ENCODE peak calls at places on chromosomes 16 and 17, in five cellular contexts. P is choroid plexus epithelial cell, Y is right lobe of liver, R is left ventricle myocardium inferior, D is Peyer's patch. X is an unnamed sample.

GRCh38 chr16:1537763-1538289 is 4.4 kb downstream of the TMEM204 start:
- DNase-seq in P (no peak), R (peak; percentile 12), Y (no peak), D (no peak), X (no peak)

GRCh38 chr16:88803264-88803987 is at the start of gene CDT1:
- DNase-seq in P (peak; percentile 73), Y (peak; percentile 85), D (peak; percentile 91), R (peak; percentile 79), X (peak; percentile 68)

GRCh38 chr17:31339906-31340661 is 18.7 kb upstream of the EVI2A start:
- DNase-seq in R (no peak), Y (no peak), D (no peak), P (peak; percentile 86), X (peak; percentile 91)

GRCh38 chr17:75643033-75644017 is 10.1 kb downstream of the SMIM5 start:
- DNase-seq in D (no peak), P (no peak), R (no peak), Y (no peak), X (no peak)

GRCh38 chr17:74744714-74745547 is 3.5 kb upstream of the NHERF1 start:
- DNase-seq in Y (peak; percentile 87), D (peak; percentile 95), R (peak; percentile 89), P (peak; percentile 65), X (peak; percentile 69)

GRCh38 chr17:1709971-1710806 is at the start of gene TLCD2:
- DNase-seq in P (peak; percentile 66), D (peak; percentile 93), Y (peak; percentile 88), R (peak; percentile 80), X (peak; percentile 67)

GRCh38 chr16:24988593-24989338 is 26.4 kb downstream of the ARHGAP17 start:
- DNase-seq in P (peak; percentile 80), R (no peak), Y (peak; percentile 46), D (peak; percentile 88), X (peak; percentile 90)

GRCh38 chr17:76277300-76278267 is 12.4 kb downstream of the UBALD2 start:
- DNase-seq in P (no peak), D (no peak), Y (no peak), R (no peak), X (no peak)

GRCh38 chr17:74646231-74646630 is 22.7 kb upstream of the CD300E start:
- DNase-seq in P (peak; percentile 16), R (no peak), D (no peak), Y (no peak), X (no peak)

GRCh38 chr17:48003686-48004120 is 32.8 kb downstream of the CDK5RAP3 start:
- DNase-seq in Y (no peak), P (no peak), D (no peak), R (no peak), X (no peak)

GRCh38 chr16:55222436-55222835 is 101.6 kb upstream of the IRX6 start:
- DNase-seq in P (no peak), R (no peak), D (no peak), Y (no peak), X (no peak)

GRCh38 chr16:55495616-55496289 is 13.1 kb upstream of the LPCAT2 start:
- DNase-seq in D (no peak), R (no peak), P (peak; percentile 91), Y (no peak), X (peak; percentile 96)

GRCh38 chr16:85862476-85863383 is 36.2 kb upstream of the IRF8 start:
- DNase-seq in P (no peak), Y (no peak), R (no peak), D (peak; percentile 28), X (no peak)

GRCh38 chr17:80116276-80116922 is 15.0 kb downstream of the GAA start:
- DNase-seq in Y (no peak), D (no peak), R (no peak), P (no peak), X (no peak)

GRCh38 chr16:56426585-56426984 is 1.2 kb upstream of the AMFR start:
- DNase-seq in P (no peak), Y (no peak), R (no peak), D (no peak), X (no peak)

GRCh38 chr17:57080708-57081107 is 4.3 kb upstream of the AKAP1 start:
- DNase-seq in Y (no peak), D (no peak), R (no peak), P (peak; percentile 44), X (peak; percentile 15)

GRCh38 chr17:32123782-32124181 is 18.5 kb upstream of the RHOT1 start:
- DNase-seq in R (no peak), Y (peak; percentile 55), P (peak; percentile 54), D (no peak), X (no peak)

GRCh38 chr16:11392041-11392581 is 46.9 kb downstream of the RMI2 start:
- DNase-seq in R (no peak), D (no peak), P (no peak), Y (no peak), X (no peak)

GRCh38 chr17:19629449-19629848 is 19.1 kb upstream of the ALDH3A2 start:
- DNase-seq in P (no peak), R (no peak), Y (no peak), D (no peak), X (no peak)

GRCh38 chr16:67185003-67185865 is 1.5 kb upstream of the MATCAP1 start:
- DNase-seq in R (peak; percentile 93), Y (peak; percentile 92), P (peak; percentile 95), D (peak; percentile 96), X (peak; percentile 93)

GRCh38 chr16:66274335-66275110 is 92.0 kb upstream of the CDH5 start:
- DNase-seq in D (peak; percentile 18), R (no peak), Y (no peak), P (peak; percentile 73), X (peak; percentile 55)

GRCh38 chr17:17415006-17415405 is 61.8 kb upstream of the MED9 start:
- DNase-seq in R (no peak), Y (no peak), D (no peak), P (no peak), X (peak; percentile 78)

GRCh38 chr16:14354561-14355351 is 275.3 kb downstream of the PARN start:
- DNase-seq in R (no peak), D (peak; percentile 49), P (peak; percentile 30), Y (no peak), X (peak; percentile 15)

GRCh38 chr17:43634681-43635125 is 27.0 kb downstream of the MEOX1 start:
- DNase-seq in P (peak; percentile 20), R (peak; percentile 58), Y (no peak), D (no peak), X (peak; percentile 70)

GRCh38 chr17:39791296-39791992 is 53.7 kb downstream of the GRB7 start:
- DNase-seq in P (no peak), Y (no peak), D (no peak), R (no peak), X (no peak)

GRCh38 chr16:83206426-83206825 is 579.7 kb downstream of the CDH13 start:
- DNase-seq in D (no peak), Y (no peak), R (no peak), P (peak; percentile 38), X (no peak)

GRCh38 chr17:159609-160008 is 21.8 kb downstream of the DOC2B start:
- DNase-seq in D (no peak), P (no peak), R (no peak), Y (peak; percentile 10), X (no peak)

DNA sequence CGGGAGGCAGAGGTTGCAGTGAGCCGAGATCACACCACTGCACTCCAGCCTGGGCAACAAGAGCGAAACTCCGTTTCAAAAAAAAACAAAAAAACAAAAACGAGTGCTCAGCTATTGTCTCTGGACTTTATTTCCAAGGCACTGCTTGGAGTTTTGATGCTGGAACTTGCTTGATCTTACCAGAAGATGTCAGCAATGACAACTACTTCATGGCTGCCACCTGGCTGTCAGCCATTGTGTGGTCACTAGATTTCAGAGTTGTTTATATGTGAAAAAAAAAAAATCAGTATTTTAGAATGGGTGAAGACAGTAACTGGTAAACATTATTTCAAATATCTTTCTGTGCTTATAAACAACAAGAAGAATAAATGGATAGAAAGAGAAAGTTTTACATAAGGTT is 26.3 kb upstream of the OR4D1 start:
- DNase-seq in D (no peak), R (no peak), Y (no peak), P (peak; percentile 52), X (peak; percentile 22)
- TF ChIP-seq CTCF in D (no peak), R (peak; percentile 39), Y (no peak), P (peak; percentile 50), X (no peak)

GRCh38 chr16:53821487-53821886 is 117.5 kb downstream of the FTO start:
- DNase-seq in P (peak; percentile 30), Y (no peak), R (no peak), D (no peak), X (peak; percentile 43)

GRCh38 chr16:53817812-53818211 is 113.9 kb downstream of the FTO start:
- DNase-seq in Y (no peak), P (peak; percentile 65), D (no peak), R (no peak), X (peak; percentile 73)

GRCh38 chr16:53822936-53823529 is 119.1 kb downstream of the FTO start:
- DNase-seq in D (no peak), R (no peak), P (peak; percentile 60), Y (no peak), X (peak; percentile 14)

GRCh38 chr16:53826658-53827057 is 122.7 kb downstream of the FTO start:
- DNase-seq in R (no peak), D (no peak), P (no peak), Y (no peak), X (no peak)

DNA sequence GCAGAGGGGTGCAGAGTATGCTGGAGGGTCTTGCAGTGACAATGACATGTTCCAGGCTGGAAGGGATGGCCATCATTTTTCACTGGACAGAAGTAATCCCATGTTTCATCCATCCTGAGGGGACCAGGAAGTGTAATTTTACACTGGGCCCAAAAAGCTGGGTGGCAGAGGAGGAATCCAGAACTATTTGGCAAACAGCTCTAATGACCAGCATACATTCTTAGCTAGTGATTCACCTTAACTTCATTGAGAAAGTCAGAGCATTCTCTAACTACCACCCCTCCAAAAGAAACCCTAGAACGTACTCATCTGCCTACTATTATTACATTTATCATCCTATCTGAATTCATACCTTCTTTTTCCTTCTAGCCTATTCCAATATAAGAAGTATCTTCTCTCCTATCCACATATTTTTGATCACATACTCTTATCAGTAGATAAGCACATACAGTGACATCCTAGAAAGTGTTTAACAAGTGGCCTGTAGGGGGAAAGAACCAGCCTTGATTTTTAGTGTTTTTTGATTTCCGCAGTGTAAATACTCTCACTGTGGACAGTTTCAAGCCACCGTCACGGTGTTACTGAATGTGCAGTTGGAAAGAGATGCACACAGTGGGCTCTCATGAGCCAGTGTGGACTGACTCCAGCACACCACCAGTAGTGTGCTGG is 118.1 kb downstream of the FTO start:
- DNase-seq in Y (no peak), D (no peak), P (peak; percentile 82), R (no peak), X (peak; percentile 85)
- TF ChIP-seq CTCF in Y (no peak), D (no peak), P (peak; percentile 21), R (no peak), X (no peak)

GRCh38 chr17:61000911-61001310 is 323.3 kb downstream of the BCAS3 start:
- DNase-seq in Y (no peak), D (no peak), R (no peak), P (peak; percentile 73), X (peak; percentile 68)
- TF ChIP-seq CTCF in Y (no peak), D (no peak), R (peak; percentile 41), P (peak; percentile 63), X (peak; percentile 56)

GRCh38 chr17:45990836-45991235 is 8.2 kb upstream of the STH start:
- DNase-seq in P (no peak), D (no peak), Y (no peak), R (no peak), X (no peak)
- TF ChIP-seq CTCF in P (peak; percentile 18), D (no peak), Y (no peak), R (no peak), X (peak; percentile 8)

GRCh38 chr16:8194795-8195194 is 395.5 kb downstream of the TMEM114 start:
- DNase-seq in P (no peak), R (no peak), Y (no peak), D (no peak), X (no peak)
- TF ChIP-seq CTCF in P (no peak), R (peak; percentile 20), Y (no peak), D (no peak), X (no peak)